ENCODE peak calls at places on chromosome 15, in seven cellular contexts. J is cardiac muscle cell; B is CD8-positive, alpha-beta T cell; O is neuronal stem cell; M is tibial nerve; Q is aorta; N is vagina. X is an unnamed sample. For H3K4me1, the result is how much of the 10 kb centered on the place peaks cover.

GRCh38 chr15:72472907-72473669 is 1.0 kb upstream of the ARIH1 start:
- DNase-seq in B (no peak), N (no peak), O (peak), M (peak), Q (no peak), J (peak), X (no peak)

GRCh38 chr15:93035953-93036810 is 52.8 kb downstream of the RGMA start:
- DNase-seq in O (no peak), Q (peak), M (peak), B (peak), N (no peak), J (peak), X (peak)

GRCh38 chr15:72312605-72313447 is 7.1 kb downstream of the CELF6 start:
- DNase-seq in J (peak), M (peak), Q (peak), B (peak), N (peak), O (peak), X (peak)

GRCh38 chr15:58066042-58066867 is 744 bp upstream of the ALDH1A2 start:
- DNase-seq in N (no peak), M (peak), O (peak), J (peak), B (peak), Q (peak), X (peak)

GRCh38 chr15:78167227-78167888 is 18.2 kb downstream of the IDH3A start:
- DNase-seq in O (no peak), B (no peak), M (no peak), N (no peak), J (no peak), Q (no peak), X (no peak)

GRCh38 chr15:93209690-93210425 is 120.8 kb upstream of the RGMA start:
- DNase-seq in B (no peak), O (no peak), N (no peak), M (no peak), Q (no peak), J (no peak), X (no peak)

GRCh38 chr15:39172380-39173281 is 408.2 kb upstream of the THBS1 start:
- DNase-seq in B (no peak), N (no peak), J (peak), Q (no peak), O (no peak), M (no peak), X (peak)

GRCh38 chr15:58457466-58457965 is 25.7 kb downstream of the LIPC start:
- DNase-seq in B (no peak), O (no peak), M (no peak), J (peak), Q (no peak), N (no peak), X (no peak)

GRCh38 chr15:46956456-46956855 is 760.8 kb upstream of the SEMA6D start:
- DNase-seq in N (no peak), B (no peak), Q (no peak), J (no peak), M (no peak), O (no peak), X (no peak)

GRCh38 chr15:44394062-44394461 is 33.4 kb upstream of the CTDSPL2 start:
- DNase-seq in N (no peak), M (no peak), J (peak), O (no peak), Q (no peak), B (no peak), X (no peak)

GRCh38 chr15:60000824-60001641 is 3.1 kb upstream of the FOXB1 start:
- DNase-seq in B (no peak), O (peak), N (no peak), M (no peak), J (no peak), Q (no peak), X (no peak)

GRCh38 chr15:48395532-48396011 is 64.3 kb downstream of the DUT start:
- DNase-seq in O (no peak), N (no peak), Q (peak), B (no peak), M (peak), J (no peak), X (peak)

GRCh38 chr15:66944121-66944520 is 121.3 kb upstream of the SMAD3 start:
- DNase-seq in Q (no peak), B (no peak), O (no peak), N (no peak), J (no peak), M (no peak), X (no peak)

GRCh38 chr15:91956026-91956723 is 102.7 kb downstream of the SLCO3A1 start:
- DNase-seq in M (no peak), O (no peak), Q (no peak), J (peak), B (no peak), N (no peak), X (no peak)

GRCh38 chr15:72369964-72370363 is 5.8 kb downstream of the HEXA start:
- DNase-seq in B (no peak), M (no peak), N (no peak), O (no peak), Q (no peak), J (peak), X (no peak)

GRCh38 chr15:53962646-53963561 is 15.3 kb upstream of the UNC13C start:
- DNase-seq in N (no peak), M (peak), B (no peak), J (peak), O (peak), Q (peak), X (peak)

GRCh38 chr15:25762015-25762662 is 101.0 kb downstream of the ATP10A start:
- DNase-seq in M (no peak), O (no peak), Q (no peak), N (no peak), J (no peak), B (no peak), X (no peak)

GRCh38 chr15:84805221-84805620 is 11.9 kb upstream of the ALPK3 start:
- DNase-seq in M (no peak), O (no peak), N (no peak), J (no peak), B (no peak), Q (no peak), X (no peak)

GRCh38 chr15:48012191-48012590 is 108.6 kb upstream of the SLC24A5 start:
- DNase-seq in J (no peak), O (no peak), M (no peak), B (no peak), N (no peak), Q (no peak), X (no peak)

GRCh38 chr15:67120009-67120838 is 54.8 kb downstream of the SMAD3 start:
- DNase-seq in J (no peak), M (no peak), Q (peak), O (no peak), N (no peak), B (no peak), X (no peak)

GRCh38 chr15:83430436-83430835 is 16.7 kb upstream of the SH3GL3 start:
- DNase-seq in N (no peak), O (no peak), B (no peak), J (no peak), M (no peak), Q (no peak), X (no peak)

GRCh38 chr15:32030795-32031194 is 480 bp downstream of the CHRNA7 start:
- DNase-seq in N (no peak), B (no peak), O (no peak), Q (no peak), J (peak), M (no peak), X (peak)

GRCh38 chr15:81274932-81275341 is 49.0 kb downstream of the STARD5 start:
- DNase-seq in J (peak), Q (peak), B (peak), N (no peak), M (peak), O (peak), X (peak)

GRCh38 chr15:81880833-81881232 is 165.0 kb downstream of the MEX3B start:
- DNase-seq in B (no peak), O (no peak), M (no peak), N (no peak), J (no peak), Q (no peak), X (no peak)

GRCh38 chr15:73994912-73995622 is 551 bp downstream of the PML start:
- DNase-seq in M (no peak), J (peak), Q (peak), O (no peak), B (no peak), N (no peak), X (no peak)

GRCh38 chr15:73996267-73996666 is 1.8 kb downstream of the PML start:
- DNase-seq in J (no peak), B (no peak), O (no peak), M (no peak), N (no peak), Q (no peak), X (no peak)

GRCh38 chr15:73994419-73994883 is at the start of gene PML:
- DNase-seq in N (no peak), B (peak), J (peak), O (peak), Q (peak), M (peak), X (peak)

GRCh38 chr15:73996939-73997338 is 2.4 kb downstream of the PML start:
- DNase-seq in M (no peak), Q (no peak), N (no peak), O (no peak), B (no peak), J (peak), X (no peak)

GRCh38 chr15:73997986-73998385 is 3.5 kb downstream of the PML start:
- DNase-seq in J (no peak), B (no peak), M (no peak), O (no peak), N (no peak), Q (no peak), X (no peak)
- H3K4me1 ChIP-seq in J (under half), B (half or more), M (under half), O (under half), N (half or more), Q (under half), X (under half)

GRCh38 chr15:74314897-74315438 is 52.5 kb downstream of the CYP11A1 start:
- DNase-seq in Q (no peak), N (no peak), J (no peak), O (no peak), M (no peak), B (peak), X (no peak)
- H3K4me1 ChIP-seq in Q (under half), N (under half), J (under half), O (under half), M (under half), B (half or more), X (under half)

GRCh38 chr15:77057650-77058049 is 13.3 kb downstream of the TSPAN3 start:
- DNase-seq in N (no peak), M (no peak), B (no peak), Q (no peak), J (no peak), O (no peak), X (no peak)

GRCh38 chr15:77060560-77060959 is 10.3 kb downstream of the TSPAN3 start:
- DNase-seq in M (no peak), Q (no peak), N (no peak), B (no peak), J (peak), O (no peak), X (no peak)

GRCh38 chr15:77057072-77057471 is 13.8 kb downstream of the TSPAN3 start:
- DNase-seq in N (no peak), B (no peak), J (no peak), Q (no peak), O (no peak), M (no peak), X (no peak)

GRCh38 chr15:77059761-77060345 is 11.1 kb downstream of the TSPAN3 start:
- DNase-seq in B (no peak), N (no peak), Q (no peak), O (no peak), M (no peak), J (peak), X (no peak)

DNA sequence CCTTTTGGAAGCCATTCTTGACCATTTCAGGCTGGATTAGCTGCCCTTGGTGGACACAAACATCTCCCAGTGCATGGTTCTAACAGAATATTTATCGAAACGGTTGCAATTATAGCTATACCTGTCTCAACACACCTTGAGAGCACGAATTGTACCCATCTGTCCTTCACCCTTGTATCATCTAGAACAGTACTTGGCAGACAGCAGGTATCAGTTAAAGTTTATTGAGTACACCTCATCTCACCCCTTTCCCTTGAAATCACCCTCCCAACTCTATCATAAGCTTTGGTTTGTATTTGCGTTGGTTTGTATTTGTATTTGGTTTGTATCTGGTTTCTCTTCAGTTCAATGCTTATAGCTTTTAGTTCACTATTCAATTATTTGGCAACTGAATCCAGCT is 12.4 kb downstream of the TSPAN3 start:
- DNase-seq in Q (no peak), N (no peak), B (no peak), M (no peak), J (no peak), O (no peak), X (no peak)
- H3K4me1 ChIP-seq in Q (under half), N (under half), B (under half), M (under half), J (under half), O (under half), X (under half)

GRCh38 chr15:88542342-88542733 is 4.1 kb downstream of the DET1 start:
- DNase-seq in O (no peak), M (no peak), B (no peak), N (no peak), Q (no peak), J (peak), X (no peak)

GRCh38 chr15:88541709-88542341 is 4.7 kb downstream of the DET1 start:
- DNase-seq in B (no peak), J (no peak), N (no peak), O (no peak), M (no peak), Q (no peak), X (no peak)

GRCh38 chr15:88546248-88547129 is at the start of gene DET1:
- DNase-seq in O (peak), N (no peak), M (peak), J (peak), Q (peak), B (peak), X (peak)

GRCh38 chr15:88539441-88539840 is 7.0 kb downstream of the DET1 start:
- DNase-seq in N (no peak), Q (no peak), B (no peak), J (no peak), M (no peak), O (no peak), X (no peak)

DNA sequence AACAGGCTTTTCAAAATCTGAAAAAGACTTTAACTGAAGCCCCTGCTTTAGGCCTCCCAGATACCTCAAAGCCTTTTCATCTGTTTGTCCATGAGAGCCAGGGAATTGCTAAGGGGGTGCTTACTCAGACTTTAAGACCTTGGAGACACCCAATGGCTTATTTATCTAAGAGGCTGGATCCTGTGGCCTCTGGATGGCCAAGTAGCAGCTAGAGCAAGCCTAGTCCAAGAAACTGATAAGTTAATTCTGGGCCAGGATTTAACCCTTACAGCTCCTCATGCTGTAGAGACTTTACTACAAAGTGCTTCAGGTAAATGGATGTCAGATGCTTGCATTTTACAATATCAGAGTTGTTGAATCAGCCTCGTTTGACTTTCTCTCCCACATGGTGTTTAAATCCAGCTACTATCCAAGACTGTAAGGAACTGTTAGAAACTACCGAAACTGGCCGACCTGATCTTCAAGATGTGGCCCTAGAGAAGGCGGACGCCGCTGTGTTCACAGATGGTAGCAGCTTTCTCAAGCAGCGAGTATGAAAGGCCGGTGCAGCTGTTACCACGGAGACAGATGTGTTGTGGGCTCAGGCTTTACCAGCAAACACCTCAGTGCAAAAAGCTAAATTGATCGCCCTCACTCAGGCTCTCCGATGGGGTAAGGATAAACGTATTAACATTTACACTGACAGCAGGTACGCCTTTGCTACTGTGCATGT is 3.3 kb downstream of the DET1 start:
- DNase-seq in J (peak), O (no peak), Q (no peak), M (no peak), B (no peak), N (no peak), X (no peak)
- H3K4me1 ChIP-seq in J (half or more), O (under half), Q (under half), M (under half), B (under half), N (under half), X (under half)

DNA sequence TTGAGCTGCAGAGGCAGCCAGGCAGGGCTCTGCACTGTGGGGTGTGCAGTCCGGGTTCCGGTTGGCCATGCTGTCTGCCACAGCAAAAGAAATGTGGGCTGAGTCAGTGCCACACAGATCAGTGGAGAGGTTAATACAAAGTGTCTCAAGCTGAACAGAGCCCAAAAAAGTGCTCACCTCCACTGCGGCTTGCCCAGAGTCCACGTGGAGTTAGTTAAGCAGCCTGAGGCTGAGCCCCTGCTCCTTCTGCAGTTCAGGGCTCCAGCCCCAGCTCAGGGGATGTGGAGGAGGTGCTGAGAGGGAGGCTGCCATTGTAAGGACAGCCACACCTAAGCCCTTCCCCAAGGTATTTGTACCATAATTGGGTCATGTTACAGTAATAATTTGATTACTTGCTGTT is 85.3 kb downstream of the LRRK1 start:
- DNase-seq in B (no peak), N (peak), O (no peak), Q (no peak), J (no peak), M (no peak), X (peak)
- H3K4me1 ChIP-seq in B (under half), N (under half), O (under half), Q (under half), J (under half), M (under half), X (under half)

GRCh38 chr15:22954326-22954725 is 25.8 kb downstream of the CYFIP1 start:
- DNase-seq in Q (no peak), B (no peak), M (no peak), J (no peak), O (no peak), N (no peak), X (no peak)
- H3K4me1 ChIP-seq in Q (under half), B (under half), M (under half), J (under half), O (under half), N (half or more), X (under half)

DNA sequence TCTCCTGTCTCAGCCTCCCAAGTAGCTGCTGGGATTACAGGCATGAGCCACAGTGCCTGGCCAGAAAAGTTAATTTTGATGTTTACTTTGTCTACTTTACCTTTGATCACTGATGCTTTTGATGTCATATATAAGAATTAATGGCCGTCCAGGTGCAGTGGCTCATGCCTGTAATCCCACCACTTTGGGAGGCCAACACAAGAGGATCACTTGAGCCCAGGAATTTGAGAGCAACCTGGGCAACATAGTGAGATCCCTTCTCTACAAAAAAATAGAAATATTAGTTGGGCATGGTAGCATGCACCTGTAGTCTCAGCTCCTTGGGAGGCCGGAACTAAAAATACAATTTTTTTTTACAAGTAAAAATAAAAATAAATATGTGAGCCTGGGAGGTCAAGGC is 6.8 kb upstream of the INO80 start:
- DNase-seq in J (no peak), B (no peak), N (no peak), M (no peak), O (no peak), Q (no peak), X (no peak)
- H3K4me1 ChIP-seq in J (under half), B (under half), N (under half), M (under half), O (under half), Q (under half), X (under half)

DNA sequence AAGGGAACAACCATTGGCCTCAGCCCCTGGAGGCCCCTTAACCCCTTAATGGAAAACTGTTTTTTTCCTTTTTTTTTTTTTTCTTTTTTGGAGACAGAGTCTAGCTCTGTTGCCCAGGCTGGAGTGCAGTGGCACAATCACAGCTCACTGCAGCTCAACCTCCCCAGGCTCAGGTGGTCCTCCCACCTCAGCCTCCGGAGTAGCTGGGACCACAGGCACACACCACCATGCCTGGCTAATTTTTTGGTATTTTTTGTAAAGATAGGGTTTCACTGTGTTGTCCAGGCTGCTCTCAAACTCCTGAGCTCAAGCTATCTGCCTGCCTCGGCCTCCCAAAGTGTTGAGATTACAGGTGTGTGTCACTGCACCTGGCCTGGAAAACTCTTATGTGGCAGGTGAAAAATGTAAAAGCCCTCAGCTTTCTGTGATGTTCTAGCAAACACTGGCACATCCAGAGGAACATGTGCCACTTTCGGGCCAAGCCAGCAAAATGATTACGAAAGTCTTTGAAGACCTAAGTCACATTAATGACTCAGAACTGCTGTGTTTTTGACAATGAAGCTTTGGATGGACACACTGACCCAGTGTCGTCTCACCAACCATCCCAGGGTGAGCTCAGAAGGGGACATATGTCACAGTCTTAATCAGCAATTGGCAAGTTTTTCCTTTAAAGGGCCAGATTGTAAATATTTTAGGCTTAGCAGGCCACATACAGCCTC is 189.3 kb upstream of the TPM1 start:
- DNase-seq in J (no peak), M (no peak), N (no peak), O (no peak), Q (no peak), B (no peak), X (no peak)
- H3K4me1 ChIP-seq in J (under half), M (under half), N (under half), O (under half), Q (under half), B (under half), X (under half)

GRCh38 chr15:74798388-74799254 is 14.0 kb upstream of the LMAN1L start:
- DNase-seq in N (no peak), B (no peak), O (no peak), M (no peak), J (no peak), Q (no peak), X (no peak)
- H3K4me1 ChIP-seq in N (under half), B (half or more), O (under half), M (under half), J (under half), Q (under half), X (under half)

GRCh38 chr15:90181781-90182180 is 19.3 kb upstream of the SEMA4B start:
- DNase-seq in Q (no peak), B (no peak), N (no peak), J (no peak), M (no peak), O (no peak), X (no peak)
- H3K4me1 ChIP-seq in Q (under half), B (under half), N (under half), J (under half), M (under half), O (under half), X (under half)

X was measured in testis.